ENCODE peak calls at places on chromosomes 11 and 22, in eight cellular contexts. One of them, this sample, is unnamed.

GRCh38 chr11:73236879-73237278 is 18.8 kb downstream of the P2RY2 start:
- DNase-seq in effector memory CD8-positive, alpha-beta T cell: no peak
- DNase-seq in Calu3: peak; percentile 56
- DNase-seq in amniotic epithelial cell: peak; percentile 43
- DNase-seq in HEK293T: peak; percentile 59
- DNase-seq in epithelial cell of esophagus: peak; percentile 66
- DNase-seq in activated naive CD8-positive, alpha-beta T cell treated with anti-CD3 and anti-CD28 coated beads for 36 hours: peak; percentile 22
- DNase-seq in C1 segment of cervical spinal cord: no peak
- DNase-seq in this sample: no peak

GRCh38 chr11:130442728-130443127 is 5.7 kb upstream of the ADAMTS15 start:
- DNase-seq in effector memory CD8-positive, alpha-beta T cell: no peak
- DNase-seq in C1 segment of cervical spinal cord: no peak
- DNase-seq in Calu3: no peak
- DNase-seq in epithelial cell of esophagus: no peak
- DNase-seq in activated naive CD8-positive, alpha-beta T cell treated with anti-CD3 and anti-CD28 coated beads for 36 hours: no peak
- DNase-seq in HEK293T: no peak
- DNase-seq in amniotic epithelial cell: peak; percentile 58
- DNase-seq in this sample: no peak

GRCh38 chr22:46969491-46969890 is 207.0 kb downstream of the TBC1D22A start:
- DNase-seq in HEK293T: no peak
- DNase-seq in effector memory CD8-positive, alpha-beta T cell: no peak
- DNase-seq in Calu3: no peak
- DNase-seq in epithelial cell of esophagus: no peak
- DNase-seq in amniotic epithelial cell: no peak
- DNase-seq in activated naive CD8-positive, alpha-beta T cell treated with anti-CD3 and anti-CD28 coated beads for 36 hours: peak; percentile 75
- DNase-seq in C1 segment of cervical spinal cord: no peak
- DNase-seq in this sample: no peak

GRCh38 chr11:19868281-19868821 is 155.7 kb downstream of the NAV2 start:
- DNase-seq in effector memory CD8-positive, alpha-beta T cell: no peak
- DNase-seq in HEK293T: no peak
- DNase-seq in epithelial cell of esophagus: peak; percentile 70
- DNase-seq in amniotic epithelial cell: peak; percentile 41
- DNase-seq in C1 segment of cervical spinal cord: no peak
- DNase-seq in activated naive CD8-positive, alpha-beta T cell treated with anti-CD3 and anti-CD28 coated beads for 36 hours: no peak
- DNase-seq in Calu3: no peak
- DNase-seq in this sample: no peak

GRCh38 chr11:44400431-44400830 is 90.5 kb upstream of the ALX4 start:
- DNase-seq in C1 segment of cervical spinal cord: no peak
- DNase-seq in epithelial cell of esophagus: no peak
- DNase-seq in activated naive CD8-positive, alpha-beta T cell treated with anti-CD3 and anti-CD28 coated beads for 36 hours: no peak
- DNase-seq in amniotic epithelial cell: no peak
- DNase-seq in effector memory CD8-positive, alpha-beta T cell: no peak
- DNase-seq in Calu3: no peak
- DNase-seq in HEK293T: peak; percentile 21
- DNase-seq in this sample: no peak

GRCh38 chr11:477042-477715 is 27.1 kb downstream of the PTDSS2 start:
- DNase-seq in activated naive CD8-positive, alpha-beta T cell treated with anti-CD3 and anti-CD28 coated beads for 36 hours: no peak
- DNase-seq in epithelial cell of esophagus: no peak
- DNase-seq in C1 segment of cervical spinal cord: no peak
- DNase-seq in effector memory CD8-positive, alpha-beta T cell: no peak
- DNase-seq in Calu3: no peak
- DNase-seq in amniotic epithelial cell: no peak
- DNase-seq in HEK293T: no peak
- DNase-seq in this sample: no peak

GRCh38 chr11:4087551-4087950 is 7.0 kb upstream of the RRM1 start:
- DNase-seq in Calu3: no peak
- DNase-seq in effector memory CD8-positive, alpha-beta T cell: no peak
- DNase-seq in amniotic epithelial cell: peak; percentile 34
- DNase-seq in epithelial cell of esophagus: no peak
- DNase-seq in C1 segment of cervical spinal cord: no peak
- DNase-seq in HEK293T: no peak
- DNase-seq in activated naive CD8-positive, alpha-beta T cell treated with anti-CD3 and anti-CD28 coated beads for 36 hours: no peak
- DNase-seq in this sample: no peak

GRCh38 chr11:20049231-20049630 is 111.0 kb downstream of the DBX1 start:
- DNase-seq in amniotic epithelial cell: peak; percentile 86
- DNase-seq in Calu3: no peak
- DNase-seq in HEK293T: no peak
- DNase-seq in epithelial cell of esophagus: no peak
- DNase-seq in C1 segment of cervical spinal cord: no peak
- DNase-seq in activated naive CD8-positive, alpha-beta T cell treated with anti-CD3 and anti-CD28 coated beads for 36 hours: no peak
- DNase-seq in effector memory CD8-positive, alpha-beta T cell: no peak
- DNase-seq in this sample: no peak

GRCh38 chr11:63904743-63905142 is 12.2 kb downstream of the RCOR2 start:
- DNase-seq in amniotic epithelial cell: no peak
- DNase-seq in HEK293T: no peak
- DNase-seq in activated naive CD8-positive, alpha-beta T cell treated with anti-CD3 and anti-CD28 coated beads for 36 hours: no peak
- DNase-seq in epithelial cell of esophagus: no peak
- DNase-seq in effector memory CD8-positive, alpha-beta T cell: no peak
- DNase-seq in C1 segment of cervical spinal cord: no peak
- DNase-seq in Calu3: no peak
- DNase-seq in this sample: no peak

GRCh38 chr11:125072210-125072960 is 9.3 kb downstream of the SLC37A2 start:
- DNase-seq in activated naive CD8-positive, alpha-beta T cell treated with anti-CD3 and anti-CD28 coated beads for 36 hours: no peak
- DNase-seq in effector memory CD8-positive, alpha-beta T cell: no peak
- DNase-seq in HEK293T: no peak
- DNase-seq in amniotic epithelial cell: no peak
- DNase-seq in C1 segment of cervical spinal cord: peak; percentile 24
- DNase-seq in epithelial cell of esophagus: no peak
- DNase-seq in Calu3: no peak
- DNase-seq in this sample: no peak

GRCh38 chr11:61769169-61769920 is 16.9 kb downstream of the MYRF start:
- DNase-seq in epithelial cell of esophagus: no peak
- DNase-seq in HEK293T: no peak
- DNase-seq in activated naive CD8-positive, alpha-beta T cell treated with anti-CD3 and anti-CD28 coated beads for 36 hours: no peak
- DNase-seq in amniotic epithelial cell: peak; percentile 81
- DNase-seq in C1 segment of cervical spinal cord: no peak
- DNase-seq in effector memory CD8-positive, alpha-beta T cell: no peak
- DNase-seq in Calu3: peak; percentile 45
- DNase-seq in this sample: no peak

GRCh38 chr22:42074846-42075245 is 798 bp downstream of the PHETA2 start:
- DNase-seq in C1 segment of cervical spinal cord: no peak
- DNase-seq in epithelial cell of esophagus: no peak
- DNase-seq in Calu3: no peak
- DNase-seq in HEK293T: no peak
- DNase-seq in activated naive CD8-positive, alpha-beta T cell treated with anti-CD3 and anti-CD28 coated beads for 36 hours: no peak
- DNase-seq in effector memory CD8-positive, alpha-beta T cell: no peak
- DNase-seq in amniotic epithelial cell: no peak
- DNase-seq in this sample: no peak

GRCh38 chr11:27282141-27282590 is 80.8 kb downstream of the CCDC34 start:
- DNase-seq in Calu3: no peak
- DNase-seq in epithelial cell of esophagus: no peak
- DNase-seq in activated naive CD8-positive, alpha-beta T cell treated with anti-CD3 and anti-CD28 coated beads for 36 hours: no peak
- DNase-seq in C1 segment of cervical spinal cord: no peak
- DNase-seq in HEK293T: no peak
- DNase-seq in amniotic epithelial cell: peak; percentile 81
- DNase-seq in effector memory CD8-positive, alpha-beta T cell: no peak
- DNase-seq in this sample: no peak

GRCh38 chr11:63536669-63537292 is at the start of gene PLAAT4:
- DNase-seq in Calu3: peak; percentile 29
- DNase-seq in effector memory CD8-positive, alpha-beta T cell: peak; percentile 30
- DNase-seq in epithelial cell of esophagus: no peak
- DNase-seq in C1 segment of cervical spinal cord: peak; percentile 78
- DNase-seq in activated naive CD8-positive, alpha-beta T cell treated with anti-CD3 and anti-CD28 coated beads for 36 hours: peak; percentile 18
- DNase-seq in HEK293T: no peak
- DNase-seq in amniotic epithelial cell: peak; percentile 73
- DNase-seq in this sample: peak; percentile 4

GRCh38 chr22:38490915-38491314 is 15.2 kb downstream of the DDX17 start:
- DNase-seq in activated naive CD8-positive, alpha-beta T cell treated with anti-CD3 and anti-CD28 coated beads for 36 hours: no peak
- DNase-seq in Calu3: no peak
- DNase-seq in amniotic epithelial cell: peak; percentile 73
- DNase-seq in C1 segment of cervical spinal cord: no peak
- DNase-seq in epithelial cell of esophagus: no peak
- DNase-seq in HEK293T: no peak
- DNase-seq in effector memory CD8-positive, alpha-beta T cell: no peak
- DNase-seq in this sample: no peak

GRCh38 chr11:75896843-75897419 is 81.9 kb downstream of the UVRAG start:
- DNase-seq in activated naive CD8-positive, alpha-beta T cell treated with anti-CD3 and anti-CD28 coated beads for 36 hours: no peak
- DNase-seq in C1 segment of cervical spinal cord: no peak
- DNase-seq in effector memory CD8-positive, alpha-beta T cell: no peak
- DNase-seq in Calu3: no peak
- DNase-seq in amniotic epithelial cell: peak; percentile 43
- DNase-seq in epithelial cell of esophagus: peak; percentile 44
- DNase-seq in HEK293T: peak; percentile 28
- DNase-seq in this sample: no peak

GRCh38 chr11:34823197-34823596 is 93.0 kb downstream of the APIP start:
- DNase-seq in Calu3: no peak
- DNase-seq in HEK293T: no peak
- DNase-seq in effector memory CD8-positive, alpha-beta T cell: no peak
- DNase-seq in amniotic epithelial cell: no peak
- DNase-seq in activated naive CD8-positive, alpha-beta T cell treated with anti-CD3 and anti-CD28 coated beads for 36 hours: no peak
- DNase-seq in epithelial cell of esophagus: no peak
- DNase-seq in C1 segment of cervical spinal cord: no peak
- DNase-seq in this sample: no peak

GRCh38 chr11:78763664-78764063 is 189.0 kb upstream of the NARS2 start:
- DNase-seq in HEK293T: no peak
- DNase-seq in effector memory CD8-positive, alpha-beta T cell: no peak
- DNase-seq in epithelial cell of esophagus: no peak
- DNase-seq in Calu3: no peak
- DNase-seq in C1 segment of cervical spinal cord: no peak
- DNase-seq in activated naive CD8-positive, alpha-beta T cell treated with anti-CD3 and anti-CD28 coated beads for 36 hours: no peak
- DNase-seq in amniotic epithelial cell: no peak
- DNase-seq in this sample: no peak

GRCh38 chr11:92206441-92206840 is 18.2 kb upstream of the FAT3 start:
- DNase-seq in amniotic epithelial cell: no peak
- DNase-seq in activated naive CD8-positive, alpha-beta T cell treated with anti-CD3 and anti-CD28 coated beads for 36 hours: no peak
- DNase-seq in Calu3: no peak
- DNase-seq in effector memory CD8-positive, alpha-beta T cell: no peak
- DNase-seq in HEK293T: no peak
- DNase-seq in C1 segment of cervical spinal cord: no peak
- DNase-seq in epithelial cell of esophagus: no peak
- DNase-seq in this sample: no peak

GRCh38 chr11:93727985-93728791 is 13.1 kb downstream of the TAF1D start:
- DNase-seq in epithelial cell of esophagus: peak; percentile 18
- DNase-seq in HEK293T: no peak
- DNase-seq in amniotic epithelial cell: peak; percentile 51
- DNase-seq in Calu3: no peak
- DNase-seq in effector memory CD8-positive, alpha-beta T cell: no peak
- DNase-seq in activated naive CD8-positive, alpha-beta T cell treated with anti-CD3 and anti-CD28 coated beads for 36 hours: no peak
- DNase-seq in C1 segment of cervical spinal cord: no peak
- DNase-seq in this sample: no peak

GRCh38 chr22:37484115-37485005 is 1.8 kb downstream of the MFNG start:
- DNase-seq in activated naive CD8-positive, alpha-beta T cell treated with anti-CD3 and anti-CD28 coated beads for 36 hours: peak; percentile 84
- DNase-seq in C1 segment of cervical spinal cord: peak; percentile 11
- DNase-seq in effector memory CD8-positive, alpha-beta T cell: peak; percentile 60
- DNase-seq in Calu3: no peak
- DNase-seq in HEK293T: no peak
- DNase-seq in amniotic epithelial cell: no peak
- DNase-seq in epithelial cell of esophagus: no peak
- DNase-seq in this sample: peak; percentile 56

This sample was measured in effector CD8-positive, alpha-beta T cell.